ENCODE peak calls at places on chromosomes 6 and 20, in five cellular contexts. J, L, P, N and Z are unnamed samples.

GRCh38 chr6:90388395-90388794 is 91.8 kb upstream of the BACH2 start:
- DNase-seq in N (no peak), J (no peak), L (no peak), P (no peak), Z (no peak)

GRCh38 chr6:112939543-112939942 is 592.4 kb downstream of the RFPL4B start:
- DNase-seq in J (no peak), N (no peak), P (no peak), L (no peak), Z (no peak)

GRCh38 chr6:88868559-88868860 is 94.9 kb downstream of the RNGTT start:
- DNase-seq in L (no peak), N (no peak), P (no peak), J (no peak), Z (no peak)

GRCh38 chr6:122798099-122798641 is 9.1 kb downstream of the SMPDL3A start:
- DNase-seq in P (peak; percentile 84), L (no peak), N (no peak), J (peak; percentile 59), Z (peak; percentile 92)

GRCh38 chr6:20360471-20361119 is 41.1 kb upstream of the E2F3 start:
- DNase-seq in J (no peak), P (no peak), N (no peak), L (no peak), Z (no peak)

GRCh38 chr6:168038576-168039140 is 40.4 kb downstream of the FRMD1 start:
- DNase-seq in P (no peak), J (no peak), N (no peak), L (no peak), Z (no peak)

GRCh38 chr6:80547827-80548226 is 441.4 kb downstream of the BCKDHB start:
- DNase-seq in J (no peak), L (no peak), P (peak; percentile 94), N (no peak), Z (no peak)

GRCh38 chr6:112480551-112480950 is 133.4 kb downstream of the RFPL4B start:
- DNase-seq in N (no peak), L (no peak), P (peak; percentile 82), J (no peak), Z (no peak)

GRCh38 chr6:36906539-36906938 is 20.8 kb downstream of the C6orf89 start:
- DNase-seq in P (no peak), N (no peak), J (no peak), L (no peak), Z (no peak)

GRCh38 chr6:291697-292505 is at the start of gene DUSP22:
- DNase-seq in P (peak; percentile 77), J (peak; percentile 78), L (peak; percentile 100), N (peak; percentile 87), Z (peak; percentile 80)

GRCh38 chr6:2166717-2167116 is 78.7 kb downstream of the GMDS start:
- DNase-seq in L (no peak), N (no peak), P (peak; percentile 43), J (peak; percentile 45), Z (no peak)

GRCh38 chr6:31087494-31088089 is 24.8 kb downstream of the C6orf15 start:
- DNase-seq in P (peak; percentile 86), J (peak; percentile 76), L (peak; percentile 88), N (peak; percentile 87), Z (peak; percentile 78)

GRCh38 chr20:35434085-35435005 is 3.7 kb downstream of the GDF5 start:
- DNase-seq in L (no peak), P (no peak), N (no peak), J (no peak), Z (no peak)

GRCh38 chr20:4726710-4727391 is 5.1 kb downstream of the PRND start:
- DNase-seq in N (no peak), L (no peak), J (no peak), P (peak; percentile 82), Z (no peak)

GRCh38 chr6:13764996-13765395 is 49.4 kb downstream of the MCUR1 start:
- DNase-seq in L (no peak), J (no peak), P (no peak), N (no peak), Z (no peak)

GRCh38 chr6:161660666-161661571 is 387.1 kb upstream of the AGPAT4 start:
- DNase-seq in N (no peak), J (no peak), L (no peak), P (no peak), Z (peak; percentile 9)

GRCh38 chr6:136962661-136963060 is 40.6 kb downstream of the SLC35D3 start:
- DNase-seq in N (no peak), L (no peak), P (no peak), J (no peak), Z (no peak)

GRCh38 chr6:1176595-1176994 is 135.3 kb upstream of the FOXQ1 start:
- DNase-seq in L (no peak), N (no peak), P (no peak), J (no peak), Z (no peak)

GRCh38 chr20:21510995-21511394 is 2.9 kb downstream of the NKX2-2 start:
- DNase-seq in L (no peak), P (no peak), J (no peak), N (no peak), Z (no peak)

GRCh38 chr6:135170849-135171248 is 10.3 kb upstream of the MYB start:
- DNase-seq in N (no peak), P (no peak), L (no peak), J (no peak), Z (no peak)

GRCh38 chr6:77456531-77457248 is 6.6 kb downstream of the HTR1B start:
- DNase-seq in N (no peak), J (peak; percentile 77), P (peak; percentile 100), L (no peak), Z (peak; percentile 12)

GRCh38 chr6:156833755-156834154 is 56.6 kb downstream of the ARID1B start:
- DNase-seq in P (no peak), L (no peak), J (no peak), N (no peak), Z (no peak)

GRCh38 chr6:156828280-156828703 is 51.1 kb downstream of the ARID1B start:
- DNase-seq in N (no peak), J (peak; percentile 62), P (peak; percentile 91), L (no peak), Z (peak; percentile 39)

GRCh38 chr6:156827382-156827781 is 50.2 kb downstream of the ARID1B start:
- DNase-seq in P (no peak), L (no peak), J (no peak), N (no peak), Z (no peak)

GRCh38 chr6:156832166-156832743 is 55.1 kb downstream of the ARID1B start:
- DNase-seq in P (peak; percentile 72), J (peak; percentile 50), L (peak; percentile 67), N (no peak), Z (no peak)

GRCh38 chr6:156830126-156830525 is 52.9 kb downstream of the ARID1B start:
- DNase-seq in N (no peak), P (no peak), J (no peak), L (no peak), Z (no peak)
- TF ChIP-seq MAFK in N (no peak), P (no peak), J (no peak), L (no peak), Z (no peak)

GRCh38 chr20:59159822-59160740 is 3.5 kb upstream of the ZNF831 start:
- DNase-seq in N (no peak), P (no peak), J (no peak), L (no peak), Z (no peak)
- TF ChIP-seq CTCF in N (no peak), P (no peak), J (no peak), L (no peak), Z (no peak)

GRCh38 chr6:146361367-146361924 is 182.2 kb upstream of the RAB32 start:
- DNase-seq in L (no peak), N (no peak), J (no peak), P (no peak), Z (no peak)

GRCh38 chr6:146358341-146359046 is 185.1 kb upstream of the RAB32 start:
- DNase-seq in P (no peak), L (no peak), J (peak; percentile 37), N (no peak), Z (no peak)

GRCh38 chr6:146355521-146356100 is 188.0 kb upstream of the RAB32 start:
- DNase-seq in L (no peak), N (no peak), J (no peak), P (no peak), Z (no peak)

GRCh38 chr6:146357578-146358340 is 185.9 kb upstream of the RAB32 start:
- DNase-seq in L (no peak), J (peak; percentile 60), P (peak; percentile 27), N (no peak), Z (no peak)

DNA sequence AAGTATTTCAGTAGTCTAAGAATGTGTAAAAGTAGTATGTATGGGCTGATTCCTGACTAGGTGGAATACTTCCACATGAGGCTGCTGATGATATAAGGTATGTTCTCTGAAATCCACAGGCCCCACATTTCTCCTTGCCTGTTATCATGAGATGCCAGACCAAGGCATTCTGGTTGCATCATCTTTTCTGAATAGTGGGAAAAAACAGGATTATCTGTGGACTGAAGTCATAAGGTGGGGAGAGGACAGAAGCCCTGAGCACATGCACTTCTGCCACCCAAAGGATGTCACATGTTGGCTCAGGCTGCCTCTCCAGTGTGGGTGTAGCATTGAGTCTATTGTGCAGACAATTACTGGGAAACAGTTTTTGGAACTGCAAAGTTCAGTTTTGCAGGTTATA is 184.5 kb upstream of the RAB32 start:
- DNase-seq in J (no peak), N (no peak), P (no peak), L (no peak), Z (no peak)
- TF ChIP-seq RFX5 in J (no peak), N (no peak), P (no peak), L (no peak), Z (no peak)

DNA sequence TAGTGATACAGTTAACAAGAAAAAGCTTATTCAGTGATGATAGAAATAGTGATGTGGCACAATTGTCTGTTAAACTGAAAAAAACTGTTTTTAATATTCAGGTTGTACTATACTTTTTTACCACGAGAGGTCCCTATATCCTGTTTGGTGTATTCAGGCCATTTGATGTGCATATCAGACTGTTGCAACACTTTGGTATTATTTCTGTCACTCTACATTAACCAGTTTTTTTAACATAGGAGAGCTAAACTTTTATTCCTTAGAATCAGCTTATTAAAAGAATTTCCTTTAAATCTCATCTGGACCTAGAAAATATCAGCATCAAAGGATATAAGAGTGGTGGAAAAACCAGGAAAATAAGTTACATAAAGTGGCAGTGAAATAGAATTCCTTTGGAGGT is 36.8 kb downstream of the TSPYL4 start:
- DNase-seq in N (no peak), P (peak; percentile 52), L (peak; percentile 21), J (peak; percentile 22), Z (peak; percentile 56)
- TF ChIP-seq MAFK in N (no peak), P (no peak), L (no peak), J (no peak), Z (no peak)